ENCODE peak calls at places on chromosomes 2 and 18, in ten cellular contexts. One of them, this sample, is unnamed.

GRCh38 chr2:32986480-32986879 is 39.7 kb downstream of the LTBP1 start:
- DNase-seq in adrenal gland: no peak
- DNase-seq in neuronal stem cell: no peak
- DNase-seq in transverse colon: no peak
- DNase-seq in MG63: no peak
- DNase-seq in kidney: no peak
- DNase-seq in astrocyte of the cerebellum: no peak
- DNase-seq in psoas muscle: no peak
- DNase-seq in heart left ventricle: no peak
- DNase-seq in HFF-Myc: no peak
- DNase-seq in this sample: no peak

GRCh38 chr2:202355993-202356505 is 20.1 kb upstream of the BMPR2 start:
- DNase-seq in adrenal gland: no peak
- DNase-seq in neuronal stem cell: no peak
- DNase-seq in transverse colon: no peak
- DNase-seq in MG63: no peak
- DNase-seq in kidney: no peak
- DNase-seq in astrocyte of the cerebellum: no peak
- DNase-seq in psoas muscle: no peak
- DNase-seq in heart left ventricle: no peak
- DNase-seq in HFF-Myc: no peak
- DNase-seq in this sample: no peak

GRCh38 chr2:173349295-173349694 is 5.4 kb upstream of the CDCA7 start:
- DNase-seq in adrenal gland: no peak
- DNase-seq in neuronal stem cell: no peak
- DNase-seq in transverse colon: no peak
- DNase-seq in MG63: no peak
- DNase-seq in kidney: no peak
- DNase-seq in astrocyte of the cerebellum: no peak
- DNase-seq in psoas muscle: no peak
- DNase-seq in heart left ventricle: no peak
- DNase-seq in HFF-Myc: no peak
- DNase-seq in this sample: no peak

GRCh38 chr2:188902906-188903305 is 71.3 kb upstream of the COL3A1 start:
- DNase-seq in adrenal gland: no peak
- DNase-seq in neuronal stem cell: no peak
- DNase-seq in transverse colon: no peak
- DNase-seq in MG63: no peak
- DNase-seq in kidney: no peak
- DNase-seq in astrocyte of the cerebellum: no peak
- DNase-seq in psoas muscle: no peak
- DNase-seq in heart left ventricle: no peak
- DNase-seq in HFF-Myc: no peak
- DNase-seq in this sample: no peak

GRCh38 chr2:203579131-203579643 is 44.1 kb upstream of the RAPH1 start:
- DNase-seq in adrenal gland: peak
- DNase-seq in neuronal stem cell: no peak
- DNase-seq in transverse colon: peak
- DNase-seq in MG63: peak
- DNase-seq in kidney: no peak
- DNase-seq in astrocyte of the cerebellum: no peak
- DNase-seq in psoas muscle: no peak
- DNase-seq in heart left ventricle: no peak
- DNase-seq in HFF-Myc: no peak
- DNase-seq in this sample: peak

GRCh38 chr2:239494578-239494977 is 93.8 kb upstream of the HDAC4 start:
- DNase-seq in adrenal gland: no peak
- DNase-seq in neuronal stem cell: no peak
- DNase-seq in transverse colon: no peak
- DNase-seq in MG63: no peak
- DNase-seq in kidney: peak
- DNase-seq in astrocyte of the cerebellum: no peak
- DNase-seq in psoas muscle: no peak
- DNase-seq in heart left ventricle: no peak
- DNase-seq in HFF-Myc: no peak
- DNase-seq in this sample: no peak

GRCh38 chr2:112317303-112318158 is 42.1 kb downstream of the ZC3H6 start:
- DNase-seq in adrenal gland: no peak
- DNase-seq in neuronal stem cell: no peak
- DNase-seq in transverse colon: no peak
- DNase-seq in MG63: no peak
- DNase-seq in kidney: no peak
- DNase-seq in astrocyte of the cerebellum: no peak
- DNase-seq in psoas muscle: no peak
- DNase-seq in heart left ventricle: no peak
- DNase-seq in HFF-Myc: no peak
- DNase-seq in this sample: no peak

GRCh38 chr2:63742592-63742991 is 99.1 kb upstream of the UGP2 start:
- DNase-seq in adrenal gland: no peak
- DNase-seq in neuronal stem cell: no peak
- DNase-seq in transverse colon: no peak
- DNase-seq in MG63: no peak
- DNase-seq in kidney: no peak
- DNase-seq in astrocyte of the cerebellum: no peak
- DNase-seq in psoas muscle: no peak
- DNase-seq in heart left ventricle: no peak
- DNase-seq in HFF-Myc: no peak
- DNase-seq in this sample: no peak

GRCh38 chr2:234026693-234027254 is 23.7 kb upstream of the SPP2 start:
- DNase-seq in adrenal gland: no peak
- DNase-seq in neuronal stem cell: no peak
- DNase-seq in transverse colon: no peak
- DNase-seq in MG63: no peak
- DNase-seq in kidney: no peak
- DNase-seq in astrocyte of the cerebellum: no peak
- DNase-seq in psoas muscle: no peak
- DNase-seq in heart left ventricle: no peak
- DNase-seq in HFF-Myc: no peak
- DNase-seq in this sample: no peak

GRCh38 chr2:234024304-234024703 is 26.2 kb upstream of the SPP2 start:
- DNase-seq in adrenal gland: no peak
- DNase-seq in neuronal stem cell: no peak
- DNase-seq in transverse colon: no peak
- DNase-seq in MG63: no peak
- DNase-seq in kidney: no peak
- DNase-seq in astrocyte of the cerebellum: no peak
- DNase-seq in psoas muscle: no peak
- DNase-seq in heart left ventricle: no peak
- DNase-seq in HFF-Myc: no peak
- DNase-seq in this sample: no peak

GRCh38 chr2:234027646-234028045 is 22.9 kb upstream of the SPP2 start:
- DNase-seq in adrenal gland: no peak
- DNase-seq in neuronal stem cell: no peak
- DNase-seq in transverse colon: no peak
- DNase-seq in MG63: no peak
- DNase-seq in kidney: no peak
- DNase-seq in astrocyte of the cerebellum: no peak
- DNase-seq in psoas muscle: no peak
- DNase-seq in heart left ventricle: no peak
- DNase-seq in HFF-Myc: no peak
- DNase-seq in this sample: no peak

GRCh38 chr2:234026111-234026510 is 24.4 kb upstream of the SPP2 start:
- DNase-seq in adrenal gland: no peak
- DNase-seq in neuronal stem cell: no peak
- DNase-seq in transverse colon: no peak
- DNase-seq in MG63: no peak
- DNase-seq in kidney: no peak
- DNase-seq in astrocyte of the cerebellum: no peak
- DNase-seq in psoas muscle: no peak
- DNase-seq in heart left ventricle: no peak
- DNase-seq in HFF-Myc: no peak
- DNase-seq in this sample: no peak

DNA sequence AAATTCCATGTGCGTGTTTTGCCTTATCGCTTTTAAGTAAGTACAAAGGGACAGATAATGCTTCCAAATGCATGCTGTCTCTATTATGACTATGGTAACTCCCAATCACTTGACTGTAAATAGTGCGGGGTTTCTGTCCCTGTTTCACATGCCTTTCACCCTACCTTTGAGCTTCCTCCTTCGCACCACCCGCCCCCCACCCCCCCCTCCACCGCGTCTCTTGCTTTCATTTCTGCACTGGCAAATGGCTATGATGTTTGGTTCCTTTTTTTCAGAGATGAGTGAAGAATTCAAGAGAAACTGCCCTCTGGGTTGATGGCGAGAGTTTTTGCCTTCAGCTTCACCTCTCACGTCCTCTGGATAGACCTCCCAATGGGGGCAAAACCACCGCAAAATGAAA is 25.0 kb upstream of the SPP2 start:
- DNase-seq in adrenal gland: no peak
- DNase-seq in neuronal stem cell: no peak
- DNase-seq in transverse colon: no peak
- DNase-seq in MG63: no peak
- DNase-seq in kidney: no peak
- DNase-seq in astrocyte of the cerebellum: no peak
- DNase-seq in psoas muscle: no peak
- DNase-seq in heart left ventricle: no peak
- DNase-seq in HFF-Myc: no peak
- DNase-seq in this sample: no peak
- H3K4me3 ChIP-seq in adrenal gland: no peak
- H3K4me3 ChIP-seq in neuronal stem cell: no peak
- H3K4me3 ChIP-seq in transverse colon: peak
- H3K4me3 ChIP-seq in MG63: no peak
- H3K4me3 ChIP-seq in kidney: peak
- H3K4me3 ChIP-seq in astrocyte of the cerebellum: peak
- H3K4me3 ChIP-seq in psoas muscle: peak
- H3K4me3 ChIP-seq in heart left ventricle: no peak
- H3K4me3 ChIP-seq in HFF-Myc: peak
- H3K4me3 ChIP-seq in this sample: peak

DNA sequence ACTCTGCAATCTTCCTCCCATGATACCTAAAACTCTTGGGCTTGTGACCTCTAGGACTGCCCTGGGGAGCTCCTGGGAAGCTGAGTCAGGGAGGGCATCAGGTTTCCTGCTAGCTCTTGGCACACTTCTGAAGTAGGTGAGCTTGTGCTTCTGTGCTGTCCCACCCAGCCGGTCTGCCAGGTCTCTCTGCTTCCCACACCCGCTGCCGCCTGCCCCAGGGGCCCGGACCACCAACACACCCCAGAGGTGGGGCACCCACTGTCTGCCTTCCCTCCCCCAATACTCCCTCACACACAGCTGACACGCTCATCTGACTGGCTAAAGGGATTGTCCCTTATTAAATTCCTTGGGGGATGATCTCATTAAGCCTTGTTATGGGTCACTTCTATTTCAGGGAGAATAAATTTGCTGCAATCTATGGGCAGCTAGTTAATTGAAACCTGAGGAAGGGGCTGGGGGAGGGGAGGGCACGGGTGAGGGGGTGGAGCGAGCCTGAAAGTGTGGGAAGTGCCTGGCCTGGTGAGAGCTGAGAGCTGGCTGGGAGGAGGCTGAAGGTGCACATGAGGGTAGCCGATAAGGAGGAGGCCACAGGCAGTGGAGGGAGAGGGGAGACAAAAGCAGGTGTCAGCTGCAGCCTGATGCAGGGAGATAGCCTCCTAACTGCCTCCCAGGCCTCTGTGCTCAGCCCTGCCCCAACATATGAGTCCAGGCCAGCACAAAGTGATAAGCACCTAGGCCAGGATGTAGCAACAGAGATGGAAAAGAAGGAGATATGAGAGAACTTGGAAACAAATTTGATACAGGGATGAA is 48.8 kb downstream of the HAUS1 start:
- DNase-seq in adrenal gland: peak
- DNase-seq in neuronal stem cell: peak
- DNase-seq in transverse colon: no peak
- DNase-seq in MG63: no peak
- DNase-seq in kidney: peak
- DNase-seq in astrocyte of the cerebellum: no peak
- DNase-seq in psoas muscle: peak
- DNase-seq in heart left ventricle: no peak
- DNase-seq in HFF-Myc: no peak
- DNase-seq in this sample: no peak
- H3K4me3 ChIP-seq in adrenal gland: no peak
- H3K4me3 ChIP-seq in neuronal stem cell: no peak
- H3K4me3 ChIP-seq in transverse colon: no peak
- H3K4me3 ChIP-seq in MG63: no peak
- H3K4me3 ChIP-seq in kidney: no peak
- H3K4me3 ChIP-seq in astrocyte of the cerebellum: no peak
- H3K4me3 ChIP-seq in psoas muscle: peak
- H3K4me3 ChIP-seq in heart left ventricle: no peak
- H3K4me3 ChIP-seq in HFF-Myc: no peak
- H3K4me3 ChIP-seq in this sample: peak

GRCh38 chr2:241965931-241966412 is 96.4 kb downstream of the RTP5 start:
- DNase-seq in adrenal gland: peak
- DNase-seq in neuronal stem cell: peak
- DNase-seq in transverse colon: peak
- DNase-seq in MG63: peak
- DNase-seq in kidney: peak
- DNase-seq in astrocyte of the cerebellum: peak
- DNase-seq in psoas muscle: no peak
- DNase-seq in heart left ventricle: no peak
- DNase-seq in HFF-Myc: peak
- DNase-seq in this sample: peak
- H3K4me3 ChIP-seq in adrenal gland: no peak
- H3K4me3 ChIP-seq in neuronal stem cell: no peak
- H3K4me3 ChIP-seq in transverse colon: no peak
- H3K4me3 ChIP-seq in MG63: peak
- H3K4me3 ChIP-seq in kidney: no peak
- H3K4me3 ChIP-seq in astrocyte of the cerebellum: no peak
- H3K4me3 ChIP-seq in psoas muscle: no peak
- H3K4me3 ChIP-seq in heart left ventricle: no peak
- H3K4me3 ChIP-seq in HFF-Myc: peak
- H3K4me3 ChIP-seq in this sample: peak

DNA sequence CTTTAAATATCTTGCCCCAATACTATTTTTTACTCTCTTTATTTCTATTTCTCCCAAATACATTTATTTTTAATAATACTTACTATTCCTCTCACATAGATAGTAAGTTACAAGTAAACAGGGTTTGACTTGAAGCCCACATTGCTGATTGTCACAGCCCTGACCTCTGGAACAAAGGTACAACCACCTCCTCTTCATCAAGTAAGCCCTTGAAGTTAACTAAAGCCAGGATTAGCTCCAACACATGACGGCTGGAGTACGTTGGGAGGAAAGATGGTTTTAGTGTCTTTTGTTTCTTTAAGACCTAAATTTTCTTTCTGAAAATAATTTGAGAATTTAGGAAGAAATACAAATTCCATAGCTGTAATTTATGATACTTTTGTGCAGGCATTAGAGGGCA is 951 bp downstream of the MYOM1 start:
- DNase-seq in adrenal gland: no peak
- DNase-seq in neuronal stem cell: no peak
- DNase-seq in transverse colon: no peak
- DNase-seq in MG63: no peak
- DNase-seq in kidney: no peak
- DNase-seq in astrocyte of the cerebellum: no peak
- DNase-seq in psoas muscle: no peak
- DNase-seq in heart left ventricle: no peak
- DNase-seq in HFF-Myc: no peak
- DNase-seq in this sample: no peak
- H3K4me3 ChIP-seq in adrenal gland: no peak
- H3K4me3 ChIP-seq in neuronal stem cell: no peak
- H3K4me3 ChIP-seq in transverse colon: no peak
- H3K4me3 ChIP-seq in MG63: no peak
- H3K4me3 ChIP-seq in kidney: no peak
- H3K4me3 ChIP-seq in astrocyte of the cerebellum: no peak
- H3K4me3 ChIP-seq in psoas muscle: peak
- H3K4me3 ChIP-seq in heart left ventricle: peak
- H3K4me3 ChIP-seq in HFF-Myc: no peak
- H3K4me3 ChIP-seq in this sample: no peak

DNA sequence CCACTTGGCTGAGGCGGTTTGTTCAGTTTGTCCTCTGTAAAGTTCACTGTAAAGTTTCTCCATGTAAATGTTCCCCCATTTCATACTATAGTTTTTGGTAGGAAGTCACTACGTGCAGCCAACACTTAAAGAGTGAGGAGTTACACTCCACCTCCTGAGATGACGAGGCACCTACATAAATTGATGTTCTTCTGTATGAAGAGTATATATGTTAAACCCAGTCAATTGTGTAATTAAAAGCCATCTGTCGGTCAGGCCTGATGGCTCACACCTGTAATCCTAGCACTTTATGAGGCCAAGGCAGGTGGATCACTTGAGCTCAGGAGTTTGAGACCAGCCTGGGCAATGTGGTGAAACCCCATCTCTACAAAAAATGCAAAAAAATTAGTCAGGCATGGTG is 7.6 kb downstream of the PIGN start:
- DNase-seq in adrenal gland: no peak
- DNase-seq in neuronal stem cell: no peak
- DNase-seq in transverse colon: no peak
- DNase-seq in MG63: no peak
- DNase-seq in kidney: no peak
- DNase-seq in astrocyte of the cerebellum: no peak
- DNase-seq in psoas muscle: no peak
- DNase-seq in heart left ventricle: no peak
- DNase-seq in HFF-Myc: no peak
- DNase-seq in this sample: no peak
- H3K4me3 ChIP-seq in adrenal gland: no peak
- H3K4me3 ChIP-seq in neuronal stem cell: no peak
- H3K4me3 ChIP-seq in transverse colon: no peak
- H3K4me3 ChIP-seq in MG63: no peak
- H3K4me3 ChIP-seq in kidney: no peak
- H3K4me3 ChIP-seq in astrocyte of the cerebellum: no peak
- H3K4me3 ChIP-seq in psoas muscle: no peak
- H3K4me3 ChIP-seq in heart left ventricle: no peak
- H3K4me3 ChIP-seq in HFF-Myc: no peak
- H3K4me3 ChIP-seq in this sample: no peak